ENCODE peak calls at places on chromosome 20, in eight cellular contexts. One of them, this sample, is unnamed.

GRCh38 chr20:20956586-20956985 is 149.6 kb downstream of the LINC00237 start:
- DNase-seq in KG1: no peak
- DNase-seq in NCI-H748 treated with DMSO at 0.1 percent for 48 hours: peak
- DNase-seq in fibroblast of pulmonary artery: no peak
- DNase-seq in cerebellum: peak
- DNase-seq in sciatic nerve: no peak
- DNase-seq in Jurkat, Clone E6-1: no peak
- DNase-seq in GM13976: no peak
- DNase-seq in this sample: no peak

GRCh38 chr20:36155991-36156390 is 1.5 kb downstream of the EPB41L1 start:
- DNase-seq in KG1: no peak
- DNase-seq in NCI-H748 treated with DMSO at 0.1 percent for 48 hours: no peak
- DNase-seq in fibroblast of pulmonary artery: no peak
- DNase-seq in cerebellum: no peak
- DNase-seq in sciatic nerve: no peak
- DNase-seq in Jurkat, Clone E6-1: no peak
- DNase-seq in GM13976: no peak
- DNase-seq in this sample: no peak

GRCh38 chr20:41048475-41049242 is 20.0 kb downstream of the TOP1 start:
- DNase-seq in KG1: peak
- DNase-seq in NCI-H748 treated with DMSO at 0.1 percent for 48 hours: no peak
- DNase-seq in fibroblast of pulmonary artery: no peak
- DNase-seq in cerebellum: no peak
- DNase-seq in sciatic nerve: no peak
- DNase-seq in Jurkat, Clone E6-1: peak
- DNase-seq in GM13976: no peak
- DNase-seq in this sample: no peak

GRCh38 chr20:47311211-47311610 is 45.3 kb downstream of the ZMYND8 start:
- DNase-seq in KG1: no peak
- DNase-seq in NCI-H748 treated with DMSO at 0.1 percent for 48 hours: no peak
- DNase-seq in fibroblast of pulmonary artery: no peak
- DNase-seq in cerebellum: no peak
- DNase-seq in sciatic nerve: peak
- DNase-seq in Jurkat, Clone E6-1: no peak
- DNase-seq in GM13976: no peak
- DNase-seq in this sample: no peak

GRCh38 chr20:61647741-61648140 is 395.7 kb downstream of the CDH4 start:
- DNase-seq in KG1: no peak
- DNase-seq in NCI-H748 treated with DMSO at 0.1 percent for 48 hours: no peak
- DNase-seq in fibroblast of pulmonary artery: no peak
- DNase-seq in cerebellum: no peak
- DNase-seq in sciatic nerve: no peak
- DNase-seq in Jurkat, Clone E6-1: no peak
- DNase-seq in GM13976: no peak
- DNase-seq in this sample: no peak

GRCh38 chr20:36399147-36399968 is 93.2 kb downstream of the DLGAP4 start:
- DNase-seq in KG1: no peak
- DNase-seq in NCI-H748 treated with DMSO at 0.1 percent for 48 hours: peak
- DNase-seq in fibroblast of pulmonary artery: peak
- DNase-seq in cerebellum: no peak
- DNase-seq in sciatic nerve: no peak
- DNase-seq in Jurkat, Clone E6-1: peak
- DNase-seq in GM13976: peak
- DNase-seq in this sample: no peak

GRCh38 chr20:18259730-18260129 is 28.6 kb upstream of the ZNF133 start:
- DNase-seq in KG1: no peak
- DNase-seq in NCI-H748 treated with DMSO at 0.1 percent for 48 hours: no peak
- DNase-seq in fibroblast of pulmonary artery: no peak
- DNase-seq in cerebellum: no peak
- DNase-seq in sciatic nerve: no peak
- DNase-seq in Jurkat, Clone E6-1: no peak
- DNase-seq in GM13976: no peak
- DNase-seq in this sample: no peak

GRCh38 chr20:11271319-11271718 is 597.5 kb upstream of the JAG1 start:
- DNase-seq in KG1: no peak
- DNase-seq in NCI-H748 treated with DMSO at 0.1 percent for 48 hours: no peak
- DNase-seq in fibroblast of pulmonary artery: no peak
- DNase-seq in cerebellum: peak
- DNase-seq in sciatic nerve: no peak
- DNase-seq in Jurkat, Clone E6-1: no peak
- DNase-seq in GM13976: no peak
- DNase-seq in this sample: no peak

GRCh38 chr20:8421981-8422380 is 289.9 kb downstream of the PLCB1 start:
- DNase-seq in KG1: no peak
- DNase-seq in NCI-H748 treated with DMSO at 0.1 percent for 48 hours: no peak
- DNase-seq in fibroblast of pulmonary artery: peak
- DNase-seq in cerebellum: no peak
- DNase-seq in sciatic nerve: no peak
- DNase-seq in Jurkat, Clone E6-1: no peak
- DNase-seq in GM13976: no peak
- DNase-seq in this sample: no peak

GRCh38 chr20:57047281-57048026 is 219.0 kb downstream of the BMP7 start:
- DNase-seq in KG1: no peak
- DNase-seq in NCI-H748 treated with DMSO at 0.1 percent for 48 hours: no peak
- DNase-seq in fibroblast of pulmonary artery: no peak
- DNase-seq in cerebellum: no peak
- DNase-seq in sciatic nerve: peak
- DNase-seq in Jurkat, Clone E6-1: peak
- DNase-seq in GM13976: peak
- DNase-seq in this sample: no peak

GRCh38 chr20:25695532-25696383 is 895 bp downstream of the ZNF337 start:
- DNase-seq in KG1: no peak
- DNase-seq in NCI-H748 treated with DMSO at 0.1 percent for 48 hours: no peak
- DNase-seq in fibroblast of pulmonary artery: peak
- DNase-seq in cerebellum: no peak
- DNase-seq in sciatic nerve: no peak
- DNase-seq in Jurkat, Clone E6-1: no peak
- DNase-seq in GM13976: peak
- DNase-seq in this sample: no peak

GRCh38 chr20:1298888-1299511 is 29.9 kb downstream of the SDCBP2 start:
- DNase-seq in KG1: no peak
- DNase-seq in NCI-H748 treated with DMSO at 0.1 percent for 48 hours: no peak
- DNase-seq in fibroblast of pulmonary artery: no peak
- DNase-seq in cerebellum: no peak
- DNase-seq in sciatic nerve: no peak
- DNase-seq in Jurkat, Clone E6-1: no peak
- DNase-seq in GM13976: no peak
- DNase-seq in this sample: no peak

GRCh38 chr20:49792006-49792405 is 20.6 kb upstream of the SLC9A8 start:
- DNase-seq in KG1: no peak
- DNase-seq in NCI-H748 treated with DMSO at 0.1 percent for 48 hours: no peak
- DNase-seq in fibroblast of pulmonary artery: no peak
- DNase-seq in cerebellum: no peak
- DNase-seq in sciatic nerve: no peak
- DNase-seq in Jurkat, Clone E6-1: no peak
- DNase-seq in GM13976: no peak
- DNase-seq in this sample: no peak

GRCh38 chr20:1489764-1490436 is 1.3 kb downstream of the SIRPB2 start:
- DNase-seq in KG1: no peak
- DNase-seq in NCI-H748 treated with DMSO at 0.1 percent for 48 hours: no peak
- DNase-seq in fibroblast of pulmonary artery: no peak
- DNase-seq in cerebellum: no peak
- DNase-seq in sciatic nerve: no peak
- DNase-seq in Jurkat, Clone E6-1: no peak
- DNase-seq in GM13976: no peak
- DNase-seq in this sample: peak

GRCh38 chr20:44012466-44013226 is 98.0 kb downstream of the TOX2 start:
- DNase-seq in KG1: no peak
- DNase-seq in NCI-H748 treated with DMSO at 0.1 percent for 48 hours: no peak
- DNase-seq in fibroblast of pulmonary artery: no peak
- DNase-seq in cerebellum: no peak
- DNase-seq in sciatic nerve: peak
- DNase-seq in Jurkat, Clone E6-1: no peak
- DNase-seq in GM13976: no peak
- DNase-seq in this sample: no peak

GRCh38 chr20:36052117-36052513 is 83.7 kb downstream of the CNBD2 start:
- DNase-seq in KG1: no peak
- DNase-seq in NCI-H748 treated with DMSO at 0.1 percent for 48 hours: no peak
- DNase-seq in fibroblast of pulmonary artery: no peak
- DNase-seq in cerebellum: no peak
- DNase-seq in sciatic nerve: no peak
- DNase-seq in Jurkat, Clone E6-1: no peak
- DNase-seq in GM13976: no peak
- DNase-seq in this sample: no peak

GRCh38 chr20:25437153-25437581 is 29.7 kb downstream of the GINS1 start:
- DNase-seq in KG1: no peak
- DNase-seq in NCI-H748 treated with DMSO at 0.1 percent for 48 hours: no peak
- DNase-seq in fibroblast of pulmonary artery: peak
- DNase-seq in cerebellum: no peak
- DNase-seq in sciatic nerve: no peak
- DNase-seq in Jurkat, Clone E6-1: no peak
- DNase-seq in GM13976: no peak
- DNase-seq in this sample: no peak

GRCh38 chr20:62716198-62716940 is 7.7 kb downstream of the NTSR1 start:
- DNase-seq in KG1: no peak
- DNase-seq in NCI-H748 treated with DMSO at 0.1 percent for 48 hours: no peak
- DNase-seq in fibroblast of pulmonary artery: no peak
- DNase-seq in cerebellum: no peak
- DNase-seq in sciatic nerve: no peak
- DNase-seq in Jurkat, Clone E6-1: no peak
- DNase-seq in GM13976: no peak
- DNase-seq in this sample: no peak

GRCh38 chr20:19376451-19376971 is 164.1 kb downstream of the SLC24A3 start:
- DNase-seq in KG1: no peak
- DNase-seq in NCI-H748 treated with DMSO at 0.1 percent for 48 hours: no peak
- DNase-seq in fibroblast of pulmonary artery: no peak
- DNase-seq in cerebellum: peak
- DNase-seq in sciatic nerve: no peak
- DNase-seq in Jurkat, Clone E6-1: no peak
- DNase-seq in GM13976: no peak
- DNase-seq in this sample: no peak

GRCh38 chr20:59006864-59007757 is at the start of gene CTSZ:
- DNase-seq in KG1: no peak
- DNase-seq in NCI-H748 treated with DMSO at 0.1 percent for 48 hours: no peak
- DNase-seq in fibroblast of pulmonary artery: peak
- DNase-seq in cerebellum: peak
- DNase-seq in sciatic nerve: peak
- DNase-seq in Jurkat, Clone E6-1: no peak
- DNase-seq in GM13976: peak
- DNase-seq in this sample: no peak

GRCh38 chr20:10984899-10985298 is 311.1 kb upstream of the JAG1 start:
- DNase-seq in KG1: no peak
- DNase-seq in NCI-H748 treated with DMSO at 0.1 percent for 48 hours: peak
- DNase-seq in fibroblast of pulmonary artery: no peak
- DNase-seq in cerebellum: no peak
- DNase-seq in sciatic nerve: no peak
- DNase-seq in Jurkat, Clone E6-1: no peak
- DNase-seq in GM13976: no peak
- DNase-seq in this sample: no peak

GRCh38 chr20:32543570-32544259 is 41.4 kb downstream of the NOL4L start:
- DNase-seq in KG1: no peak
- DNase-seq in NCI-H748 treated with DMSO at 0.1 percent for 48 hours: no peak
- DNase-seq in fibroblast of pulmonary artery: no peak
- DNase-seq in cerebellum: no peak
- DNase-seq in sciatic nerve: no peak
- DNase-seq in Jurkat, Clone E6-1: no peak
- DNase-seq in GM13976: no peak
- DNase-seq in this sample: no peak

GRCh38 chr20:47860049-47860830 is 75.0 kb upstream of the SULF2 start:
- DNase-seq in KG1: no peak
- DNase-seq in NCI-H748 treated with DMSO at 0.1 percent for 48 hours: no peak
- DNase-seq in fibroblast of pulmonary artery: no peak
- DNase-seq in cerebellum: no peak
- DNase-seq in sciatic nerve: no peak
- DNase-seq in Jurkat, Clone E6-1: no peak
- DNase-seq in GM13976: no peak
- DNase-seq in this sample: no peak

GRCh38 chr20:48892849-48893352 is 28.6 kb upstream of the ARFGEF2 start:
- DNase-seq in KG1: no peak
- DNase-seq in NCI-H748 treated with DMSO at 0.1 percent for 48 hours: no peak
- DNase-seq in fibroblast of pulmonary artery: no peak
- DNase-seq in cerebellum: no peak
- DNase-seq in sciatic nerve: no peak
- DNase-seq in Jurkat, Clone E6-1: no peak
- DNase-seq in GM13976: no peak
- DNase-seq in this sample: no peak

This sample was measured in SIG-M5.